ENCODE peak calls at places on chromosomes 3 and 15, in four cellular contexts. S is uterus; R is CD8-positive, alpha-beta T cell; W is mesothelial cell of epicardium. N is an unnamed sample.

GRCh38 chr15:65349338-65349737 is 28.5 kb downstream of the IGDCC3 start:
- DNase-seq in W (no peak), S (no peak), R (no peak), N (no peak)

GRCh38 chr3:55128201-55128870 is 200.5 kb upstream of the LRTM1 start:
- DNase-seq in S (peak; percentile 70), W (no peak), R (no peak), N (no peak)

GRCh38 chr3:157317895-157318294 is 118.8 kb upstream of the PTX3 start:
- DNase-seq in R (no peak), S (no peak), W (no peak), N (no peak)

GRCh38 chr3:32175607-32176197 is 62.8 kb upstream of the CMTM8 start:
- DNase-seq in R (peak; percentile 63), W (no peak), S (no peak), N (no peak)

GRCh38 chr15:73870700-73871408 is 2.5 kb upstream of the TBC1D21 start:
- DNase-seq in S (peak; percentile 44), W (no peak), R (no peak), N (no peak)

GRCh38 chr3:163785693-163786092 is 1292.6 kb downstream of the SI start:
- DNase-seq in R (no peak), W (no peak), S (no peak), N (no peak)

GRCh38 chr15:76993114-76993715 is 1.7 kb upstream of the PSTPIP1 start:
- DNase-seq in W (no peak), S (no peak), R (no peak), N (peak; percentile 18)

GRCh38 chr3:185744997-185745843 is 79.6 kb downstream of the IGF2BP2 start:
- DNase-seq in R (no peak), W (no peak), S (no peak), N (no peak)

GRCh38 chr3:71681224-71681668 is 44.0 kb downstream of the EIF4E3 start:
- DNase-seq in S (peak; percentile 59), R (peak; percentile 32), W (no peak), N (no peak)

GRCh38 chr3:158107508-158108095 is 1.4 kb upstream of the SHOX2 start:
- DNase-seq in W (no peak), S (no peak), R (no peak), N (no peak)

GRCh38 chr3:99730870-99731269 is 86.8 kb upstream of the CMSS1 start:
- DNase-seq in W (no peak), S (no peak), R (no peak), N (no peak)

GRCh38 chr15:64004582-64004981 is 41.7 kb downstream of the DAPK2 start:
- DNase-seq in S (no peak), R (no peak), W (no peak), N (no peak)

DNA sequence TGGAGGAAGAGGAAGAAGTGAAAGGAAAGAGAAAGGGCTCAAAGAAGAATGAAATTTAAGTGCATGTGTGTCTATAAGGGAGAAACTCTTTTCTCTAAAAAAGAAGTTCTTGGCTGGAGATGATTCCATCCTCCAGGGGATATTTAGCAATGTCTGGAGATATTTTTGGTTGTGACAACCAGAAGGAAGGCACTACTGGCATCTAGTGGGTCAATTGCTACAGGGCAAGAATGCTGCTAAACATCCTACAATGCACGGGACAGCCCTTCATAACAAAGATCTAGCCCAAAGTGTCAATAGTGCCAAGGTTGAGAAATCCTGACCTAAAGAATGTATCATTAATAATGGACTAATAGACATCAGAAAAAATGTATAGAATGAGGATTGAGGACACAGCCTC is 57.4 kb upstream of the ST3GAL6 start:
- DNase-seq in R (no peak), W (no peak), S (no peak), N (no peak)
- TF ChIP-seq CTCF in R (no peak), W (no peak), S (no peak), N (no peak)

DNA sequence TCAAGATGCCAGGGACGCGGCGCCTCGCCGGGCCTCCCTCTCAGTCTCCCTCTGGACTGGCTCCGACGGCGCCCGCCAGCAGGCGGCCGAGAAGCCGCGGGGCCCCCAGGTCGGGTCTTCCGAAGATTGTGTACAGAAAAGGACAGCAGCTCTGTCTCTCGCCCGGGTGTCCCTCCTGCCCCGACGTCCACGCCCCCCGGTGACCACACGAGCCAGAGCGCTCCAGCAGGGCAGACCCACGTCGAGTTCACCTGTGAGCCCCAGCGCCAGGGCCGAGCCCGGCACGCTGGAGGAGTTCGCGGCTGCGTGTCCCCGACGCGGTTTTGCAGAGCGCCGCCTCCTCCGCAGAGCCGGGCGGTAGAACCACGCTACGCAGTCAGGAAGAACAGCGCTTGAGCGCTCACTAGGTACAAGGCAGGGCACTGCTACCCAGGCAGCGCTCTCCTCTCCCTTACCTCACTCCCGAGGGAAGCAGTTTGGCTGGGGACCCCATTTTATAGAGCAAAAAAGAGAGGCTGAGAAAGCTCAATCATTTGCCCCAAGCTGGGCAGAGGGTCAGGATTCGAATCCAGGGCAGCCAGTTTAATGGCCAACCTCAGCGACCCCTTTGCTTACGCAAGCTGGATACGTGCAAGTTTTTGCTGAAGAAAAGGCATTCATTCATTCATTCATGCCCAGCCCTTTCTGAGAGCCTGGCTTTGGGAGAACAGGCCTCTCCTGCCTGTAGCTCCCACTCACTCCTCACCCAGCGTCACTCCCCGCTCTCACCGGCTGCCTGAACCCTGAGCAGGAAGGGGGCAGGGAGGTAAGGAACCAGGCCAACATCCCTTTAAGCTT is 3.0 kb upstream of the TLE3 start:
- DNase-seq in S (peak; percentile 59), W (peak; percentile 51), R (peak; percentile 68), N (no peak)
- TF ChIP-seq CTCF in S (peak; percentile 28), W (peak; percentile 49), R (peak; percentile 36), N (peak; percentile 39)

GRCh38 chr3:46208167-46208704 is at the start of gene CCR1:
- DNase-seq in W (no peak), S (no peak), R (no peak), N (peak; percentile 72)
- TF ChIP-seq CTCF in W (peak; percentile 49), S (no peak), R (no peak), N (peak; percentile 66)

GRCh38 chr15:40930430-40931299 is 1.5 kb downstream of the DLL4 start:
- DNase-seq in W (no peak), R (peak; percentile 61), S (peak; percentile 66), N (no peak)
- TF ChIP-seq CTCF in W (peak; percentile 77), R (peak; percentile 65), S (peak; percentile 24), N (no peak)

GRCh38 chr3:115494826-115495225 is 128.5 kb upstream of the GAP43 start:
- DNase-seq in S (no peak), R (no peak), W (no peak), N (no peak)
- TF ChIP-seq CTCF in S (no peak), R (no peak), W (no peak), N (no peak)

DNA sequence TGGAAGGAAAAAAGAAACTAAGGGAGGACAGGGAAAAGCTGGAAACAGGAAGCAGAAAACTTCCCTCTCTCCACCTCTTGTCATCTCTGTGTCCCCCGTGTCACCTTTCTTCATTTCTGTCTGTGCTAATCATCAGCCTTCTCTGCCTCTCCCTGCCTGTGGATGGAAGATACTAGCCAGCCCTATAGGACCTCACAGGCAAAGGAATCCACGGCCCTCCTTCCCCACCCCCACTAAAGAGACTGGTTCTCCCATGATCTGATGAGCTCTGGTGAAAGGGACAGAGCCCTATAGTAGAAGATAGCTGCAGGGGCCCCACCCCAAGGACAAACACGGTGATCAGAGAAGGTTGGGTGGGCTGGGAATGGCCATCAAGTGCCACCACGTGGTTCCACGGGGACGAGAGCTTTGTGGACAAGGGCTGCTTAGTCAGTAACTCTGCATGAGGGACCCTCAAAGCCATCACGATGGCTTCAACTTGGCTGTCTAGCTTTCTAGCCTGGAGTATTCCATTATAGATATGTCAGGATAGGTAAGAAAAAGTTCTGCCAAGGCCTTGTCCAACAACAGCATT is 27.8 kb upstream of the RASA2 start:
- DNase-seq in R (no peak), W (no peak), S (no peak), N (no peak)
- TF ChIP-seq CTCF in R (no peak), W (no peak), S (no peak), N (no peak)

GRCh38 chr3:110670407-110670806 is 401.2 kb upstream of the NECTIN3 start:
- DNase-seq in S (no peak), R (no peak), W (no peak), N (no peak)
- TF ChIP-seq CTCF in S (no peak), R (no peak), W (no peak), N (no peak)

GRCh38 chr3:85821130-85821756 is 862.5 kb downstream of the CADM2 start:
- DNase-seq in S (no peak), W (no peak), R (no peak), N (no peak)
- TF ChIP-seq CTCF in S (no peak), W (no peak), R (no peak), N (no peak)